ENCODE peak calls at places on chromosomes 3 and 15, in seven cellular contexts. One of them, this sample, is unnamed.

GRCh38 chr3:166013073-166013679 is 176.0 kb upstream of the BCHE start:
- DNase-seq in HCT116: peak; percentile 23
- DNase-seq in neural progenitor cell: peak; percentile 45
- DNase-seq in GM23338: peak; percentile 65
- DNase-seq in MM.1S: peak; percentile 80
- DNase-seq in PC-3: peak; percentile 81
- DNase-seq in GM23248: peak; percentile 43
- DNase-seq in this sample: peak; percentile 58

GRCh38 chr15:96353931-96354730 is 23.6 kb downstream of the NR2F2 start:
- DNase-seq in HCT116: no peak
- DNase-seq in neural progenitor cell: peak; percentile 88
- DNase-seq in GM23338: peak; percentile 80
- DNase-seq in MM.1S: no peak
- DNase-seq in PC-3: peak; percentile 22
- DNase-seq in GM23248: peak; percentile 71
- DNase-seq in this sample: peak; percentile 61

GRCh38 chr15:67089218-67090193 is 24.1 kb downstream of the SMAD3 start:
- DNase-seq in HCT116: no peak
- DNase-seq in neural progenitor cell: no peak
- DNase-seq in GM23338: no peak
- DNase-seq in MM.1S: no peak
- DNase-seq in PC-3: peak; percentile 71
- DNase-seq in GM23248: peak; percentile 76
- DNase-seq in this sample: no peak

GRCh38 chr3:85930718-85931117 is 971.9 kb downstream of the CADM2 start:
- DNase-seq in HCT116: no peak
- DNase-seq in neural progenitor cell: no peak
- DNase-seq in GM23338: no peak
- DNase-seq in MM.1S: no peak
- DNase-seq in PC-3: no peak
- DNase-seq in GM23248: no peak
- DNase-seq in this sample: no peak

GRCh38 chr15:90018216-90018831 is 17.2 kb downstream of the ZNF710 start:
- DNase-seq in HCT116: no peak
- DNase-seq in neural progenitor cell: no peak
- DNase-seq in GM23338: no peak
- DNase-seq in MM.1S: no peak
- DNase-seq in PC-3: no peak
- DNase-seq in GM23248: no peak
- DNase-seq in this sample: no peak

GRCh38 chr3:24945575-24945974 is 450.9 kb upstream of the THRB start:
- DNase-seq in HCT116: no peak
- DNase-seq in neural progenitor cell: no peak
- DNase-seq in GM23338: no peak
- DNase-seq in MM.1S: no peak
- DNase-seq in PC-3: no peak
- DNase-seq in GM23248: no peak
- DNase-seq in this sample: no peak

GRCh38 chr15:45469429-45469828 is 53.1 kb downstream of the SLC30A4 start:
- DNase-seq in HCT116: no peak
- DNase-seq in neural progenitor cell: no peak
- DNase-seq in GM23338: peak; percentile 50
- DNase-seq in MM.1S: no peak
- DNase-seq in PC-3: no peak
- DNase-seq in GM23248: no peak
- DNase-seq in this sample: no peak

GRCh38 chr3:160921020-160921635 is 165.1 kb downstream of the PPM1L start:
- DNase-seq in HCT116: peak; percentile 21
- DNase-seq in neural progenitor cell: peak; percentile 61
- DNase-seq in GM23338: peak; percentile 69
- DNase-seq in MM.1S: no peak
- DNase-seq in PC-3: peak; percentile 75
- DNase-seq in GM23248: peak; percentile 82
- DNase-seq in this sample: peak; percentile 60

GRCh38 chr15:74399511-74400312 is 32.3 kb upstream of the CYP11A1 start:
- DNase-seq in HCT116: no peak
- DNase-seq in neural progenitor cell: no peak
- DNase-seq in GM23338: no peak
- DNase-seq in MM.1S: no peak
- DNase-seq in PC-3: peak; percentile 76
- DNase-seq in GM23248: peak; percentile 63
- DNase-seq in this sample: no peak

GRCh38 chr15:95017950-95018349 is 786.6 kb downstream of the MCTP2 start:
- DNase-seq in HCT116: no peak
- DNase-seq in neural progenitor cell: no peak
- DNase-seq in GM23338: peak; percentile 41
- DNase-seq in MM.1S: no peak
- DNase-seq in PC-3: peak; percentile 8
- DNase-seq in GM23248: no peak
- DNase-seq in this sample: peak; percentile 19

GRCh38 chr3:140117111-140117526 is 182.1 kb downstream of the CLSTN2 start:
- DNase-seq in HCT116: no peak
- DNase-seq in neural progenitor cell: no peak
- DNase-seq in GM23338: peak; percentile 3
- DNase-seq in MM.1S: no peak
- DNase-seq in PC-3: no peak
- DNase-seq in GM23248: no peak
- DNase-seq in this sample: peak; percentile 7

GRCh38 chr3:197730200-197730599 is 6.5 kb downstream of the RUBCN start:
- DNase-seq in HCT116: no peak
- DNase-seq in neural progenitor cell: no peak
- DNase-seq in GM23338: peak; percentile 39
- DNase-seq in MM.1S: peak; percentile 76
- DNase-seq in PC-3: peak; percentile 83
- DNase-seq in GM23248: peak; percentile 74
- DNase-seq in this sample: no peak

GRCh38 chr15:64897345-64897985 is 14.2 kb upstream of the ANKDD1A start:
- DNase-seq in HCT116: no peak
- DNase-seq in neural progenitor cell: no peak
- DNase-seq in GM23338: no peak
- DNase-seq in MM.1S: no peak
- DNase-seq in PC-3: peak; percentile 49
- DNase-seq in GM23248: peak; percentile 89
- DNase-seq in this sample: peak; percentile 66

GRCh38 chr3:136862611-136862951 is 573 bp downstream of the NCK1 start:
- DNase-seq in HCT116: peak; percentile 24
- DNase-seq in neural progenitor cell: no peak
- DNase-seq in GM23338: peak; percentile 70
- DNase-seq in MM.1S: peak; percentile 54
- DNase-seq in PC-3: peak; percentile 54
- DNase-seq in GM23248: peak; percentile 76
- DNase-seq in this sample: peak; percentile 81

GRCh38 chr15:25859838-25860645 is 3.1 kb downstream of the ATP10A start:
- DNase-seq in HCT116: no peak
- DNase-seq in neural progenitor cell: no peak
- DNase-seq in GM23338: no peak
- DNase-seq in MM.1S: no peak
- DNase-seq in PC-3: peak; percentile 21
- DNase-seq in GM23248: peak; percentile 54
- DNase-seq in this sample: no peak

GRCh38 chr3:129892857-129893615 is 475 bp downstream of the TMCC1 start:
- DNase-seq in HCT116: no peak
- DNase-seq in neural progenitor cell: peak; percentile 89
- DNase-seq in GM23338: peak; percentile 83
- DNase-seq in MM.1S: peak; percentile 75
- DNase-seq in PC-3: peak; percentile 53
- DNase-seq in GM23248: no peak
- DNase-seq in this sample: no peak
- TF ChIP-seq EZH2phosphoT487 in HCT116: no peak
- TF ChIP-seq EZH2phosphoT487 in neural progenitor cell: no peak
- TF ChIP-seq EZH2phosphoT487 in GM23338: no peak
- TF ChIP-seq EZH2phosphoT487 in MM.1S: no peak
- TF ChIP-seq EZH2phosphoT487 in PC-3: no peak
- TF ChIP-seq EZH2phosphoT487 in GM23248: no peak
- TF ChIP-seq EZH2phosphoT487 in this sample: no peak

GRCh38 chr15:40435331-40436089 is 5.2 kb upstream of the BAHD1 start:
- DNase-seq in HCT116: no peak
- DNase-seq in neural progenitor cell: no peak
- DNase-seq in GM23338: no peak
- DNase-seq in MM.1S: no peak
- DNase-seq in PC-3: no peak
- DNase-seq in GM23248: no peak
- DNase-seq in this sample: no peak

GRCh38 chr15:40438712-40439111 is 2.0 kb upstream of the BAHD1 start:
- DNase-seq in HCT116: no peak
- DNase-seq in neural progenitor cell: no peak
- DNase-seq in GM23338: no peak
- DNase-seq in MM.1S: no peak
- DNase-seq in PC-3: no peak
- DNase-seq in GM23248: no peak
- DNase-seq in this sample: no peak

GRCh38 chr15:40436892-40437753 is 3.6 kb upstream of the BAHD1 start:
- DNase-seq in HCT116: no peak
- DNase-seq in neural progenitor cell: peak; percentile 25
- DNase-seq in GM23338: peak; percentile 48
- DNase-seq in MM.1S: no peak
- DNase-seq in PC-3: no peak
- DNase-seq in GM23248: no peak
- DNase-seq in this sample: no peak

GRCh38 chr15:40437754-40438687 is 2.7 kb upstream of the BAHD1 start:
- DNase-seq in HCT116: no peak
- DNase-seq in neural progenitor cell: no peak
- DNase-seq in GM23338: peak; percentile 46
- DNase-seq in MM.1S: no peak
- DNase-seq in PC-3: no peak
- DNase-seq in GM23248: no peak
- DNase-seq in this sample: no peak

GRCh38 chr15:40436116-40436891 is 4.4 kb upstream of the BAHD1 start:
- DNase-seq in HCT116: no peak
- DNase-seq in neural progenitor cell: peak; percentile 45
- DNase-seq in GM23338: peak; percentile 63
- DNase-seq in MM.1S: no peak
- DNase-seq in PC-3: no peak
- DNase-seq in GM23248: peak; percentile 48
- DNase-seq in this sample: peak; percentile 55
- TF ChIP-seq EZH2 in HCT116: no peak
- TF ChIP-seq EZH2 in neural progenitor cell: peak; percentile 50
- TF ChIP-seq EZH2 in GM23338: no peak
- TF ChIP-seq EZH2 in MM.1S: no peak
- TF ChIP-seq EZH2 in PC-3: no peak
- TF ChIP-seq EZH2 in GM23248: no peak
- TF ChIP-seq EZH2 in this sample: no peak

GRCh38 chr3:33184863-33185262 is 33.7 kb downstream of the SUSD5 start:
- DNase-seq in HCT116: no peak
- DNase-seq in neural progenitor cell: no peak
- DNase-seq in GM23338: no peak
- DNase-seq in MM.1S: no peak
- DNase-seq in PC-3: no peak
- DNase-seq in GM23248: no peak
- DNase-seq in this sample: no peak
- TF ChIP-seq EZH2phosphoT487 in HCT116: no peak
- TF ChIP-seq EZH2phosphoT487 in neural progenitor cell: no peak
- TF ChIP-seq EZH2phosphoT487 in GM23338: no peak
- TF ChIP-seq EZH2phosphoT487 in MM.1S: no peak
- TF ChIP-seq EZH2phosphoT487 in PC-3: no peak
- TF ChIP-seq EZH2phosphoT487 in GM23248: no peak
- TF ChIP-seq EZH2phosphoT487 in this sample: no peak

DNA sequence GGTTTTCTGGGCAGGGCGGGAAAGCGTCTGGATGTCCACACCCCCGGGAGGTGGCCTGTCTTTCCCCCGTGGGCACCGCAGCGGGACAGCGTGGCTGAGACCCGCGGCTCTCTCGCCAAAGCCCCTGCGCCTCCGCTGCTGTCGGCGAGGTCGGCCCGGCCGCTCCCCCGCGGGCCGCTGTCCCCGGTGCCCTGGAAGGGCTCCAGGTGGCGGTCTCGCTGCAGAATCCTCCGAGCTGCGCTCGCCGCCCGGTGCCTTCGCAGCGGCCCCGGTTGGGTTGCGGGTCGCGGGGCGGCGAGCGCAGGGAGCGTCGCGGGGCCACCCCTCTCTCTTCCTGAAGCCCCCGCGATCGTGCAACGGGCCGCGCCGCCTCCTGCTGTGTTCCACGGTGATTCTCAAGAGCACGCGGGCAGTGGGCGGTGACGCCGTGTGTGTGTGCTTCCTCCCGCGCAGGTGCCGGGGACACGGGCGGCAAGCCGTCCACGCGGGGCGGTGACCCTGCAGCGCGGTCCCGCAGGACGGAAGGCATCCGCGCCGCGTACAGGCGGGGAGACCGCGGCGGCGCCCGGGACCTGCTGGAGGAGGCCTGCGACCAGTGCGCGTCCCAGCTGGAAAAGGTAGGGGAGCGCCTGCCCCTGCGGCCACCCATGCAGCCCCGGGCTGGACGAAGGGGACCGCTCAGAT is 54.3 kb downstream of the LRRK1 start:
- DNase-seq in HCT116: no peak
- DNase-seq in neural progenitor cell: peak; percentile 82
- DNase-seq in GM23338: peak; percentile 63
- DNase-seq in MM.1S: no peak
- DNase-seq in PC-3: no peak
- DNase-seq in GM23248: no peak
- DNase-seq in this sample: peak; percentile 54
- TF ChIP-seq EZH2 in HCT116: no peak
- TF ChIP-seq EZH2 in neural progenitor cell: peak; percentile 92
- TF ChIP-seq EZH2 in GM23338: no peak
- TF ChIP-seq EZH2 in MM.1S: no peak
- TF ChIP-seq EZH2 in PC-3: no peak
- TF ChIP-seq EZH2 in GM23248: no peak
- TF ChIP-seq EZH2 in this sample: peak; percentile 63

GRCh38 chr3:58630081-58630709 is 36.4 kb downstream of the FAM3D start:
- DNase-seq in HCT116: peak; percentile 29
- DNase-seq in neural progenitor cell: peak; percentile 86
- DNase-seq in GM23338: peak; percentile 93
- DNase-seq in MM.1S: peak; percentile 48
- DNase-seq in PC-3: peak; percentile 83
- DNase-seq in GM23248: peak; percentile 67
- DNase-seq in this sample: peak; percentile 82

GRCh38 chr3:58627941-58628340 is 38.6 kb downstream of the FAM3D start:
- DNase-seq in HCT116: no peak
- DNase-seq in neural progenitor cell: no peak
- DNase-seq in GM23338: no peak
- DNase-seq in MM.1S: no peak
- DNase-seq in PC-3: no peak
- DNase-seq in GM23248: no peak
- DNase-seq in this sample: no peak

GRCh38 chr3:58629629-58630028 is 36.9 kb downstream of the FAM3D start:
- DNase-seq in HCT116: no peak
- DNase-seq in neural progenitor cell: no peak
- DNase-seq in GM23338: no peak
- DNase-seq in MM.1S: no peak
- DNase-seq in PC-3: no peak
- DNase-seq in GM23248: no peak
- DNase-seq in this sample: no peak

GRCh38 chr3:58627580-58627894 is 39.0 kb downstream of the FAM3D start:
- DNase-seq in HCT116: no peak
- DNase-seq in neural progenitor cell: no peak
- DNase-seq in GM23338: no peak
- DNase-seq in MM.1S: no peak
- DNase-seq in PC-3: peak; percentile 62
- DNase-seq in GM23248: no peak
- DNase-seq in this sample: peak; percentile 32

GRCh38 chr3:58628823-58629562 is 37.6 kb downstream of the FAM3D start:
- DNase-seq in HCT116: no peak
- DNase-seq in neural progenitor cell: no peak
- DNase-seq in GM23338: no peak
- DNase-seq in MM.1S: no peak
- DNase-seq in PC-3: peak; percentile 97
- DNase-seq in GM23248: peak; percentile 97
- DNase-seq in this sample: peak; percentile 83
- TF ChIP-seq EZH2phosphoT487 in HCT116: no peak
- TF ChIP-seq EZH2phosphoT487 in neural progenitor cell: no peak
- TF ChIP-seq EZH2phosphoT487 in GM23338: no peak
- TF ChIP-seq EZH2phosphoT487 in MM.1S: no peak
- TF ChIP-seq EZH2phosphoT487 in PC-3: no peak
- TF ChIP-seq EZH2phosphoT487 in GM23248: no peak
- TF ChIP-seq EZH2phosphoT487 in this sample: no peak

This sample was measured in hepatocyte.